ENCODE peak calls at places on chromosomes 16 and 17, in five cellular contexts. N is fibroblast of lung, D is tibial artery, J is fibroblast of the aortic adventitia, B is HFF-Myc. F is an unnamed sample.

GRCh38 chr17:14121952-14122351 is 52.6 kb downstream of the COX10 start:
- DNase-seq in N (no peak), D (no peak), J (no peak), B (no peak), F (no peak)

GRCh38 chr17:53626286-53626685 is 196.4 kb upstream of the KIF2B start:
- DNase-seq in N (peak), D (no peak), J (peak), B (no peak), F (no peak)

GRCh38 chr17:62854026-62854425 is 45.9 kb upstream of the MARCHF10 start:
- DNase-seq in N (no peak), D (no peak), J (no peak), B (peak), F (no peak)

GRCh38 chr16:58426960-58427359 is 34.7 kb downstream of the GINS3 start:
- DNase-seq in N (no peak), D (no peak), J (no peak), B (no peak), F (no peak)

GRCh38 chr16:68563631-68564366 is 24.7 kb downstream of the ZFP90 start:
- DNase-seq in N (peak), D (no peak), J (no peak), B (no peak), F (no peak)

GRCh38 chr17:7004398-7005253 is 7.8 kb upstream of the RNASEK start:
- DNase-seq in N (peak), D (no peak), J (peak), B (peak), F (no peak)

GRCh38 chr17:50514936-50515702 is 6.9 kb downstream of the MYCBPAP start:
- DNase-seq in N (no peak), D (no peak), J (peak), B (no peak), F (no peak)

GRCh38 chr17:75891605-75892555 is 4.9 kb downstream of the TRIM65 start:
- DNase-seq in N (no peak), D (no peak), J (no peak), B (no peak), F (no peak)

DNA sequence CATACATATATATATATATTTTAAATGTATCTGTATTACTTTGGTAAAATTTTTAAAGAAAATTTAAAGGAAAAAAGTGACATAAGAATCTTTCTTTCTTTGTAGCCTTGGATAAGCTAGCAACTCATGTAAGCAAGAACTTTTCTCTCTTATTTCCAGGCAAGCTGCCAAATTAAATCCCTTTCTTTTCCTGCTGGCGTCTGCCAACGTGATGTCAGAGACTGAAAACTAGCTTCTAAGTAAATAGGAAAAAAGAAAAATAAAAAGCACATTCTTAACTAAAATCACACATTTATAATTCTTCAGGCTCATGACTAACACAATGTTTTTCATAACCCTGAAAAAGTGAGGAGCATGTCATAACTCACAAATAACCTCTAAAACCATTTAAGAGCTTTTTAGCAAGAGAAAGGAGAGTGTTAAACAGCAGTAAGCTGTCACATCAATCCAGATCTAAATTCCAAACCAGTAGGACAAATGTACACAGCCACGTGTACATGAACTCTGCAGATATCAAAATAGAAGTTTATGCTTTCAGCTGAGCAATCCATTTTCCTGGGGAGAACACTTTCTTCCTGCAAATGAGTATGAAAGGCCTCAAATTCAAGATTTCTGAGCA is 110.0 kb downstream of the N4BP1 start:
- DNase-seq in N (peak), D (peak), J (peak), B (peak), F (no peak)
- H3K4me3 ChIP-seq in N (no peak), D (no peak), J (no peak), B (no peak), F (no peak)

GRCh38 chr17:48717367-48718161 is 4.8 kb downstream of the PRAC1 start:
- DNase-seq in N (no peak), D (no peak), J (no peak), B (no peak), F (no peak)
- H3K4me3 ChIP-seq in N (no peak), D (no peak), J (no peak), B (no peak), F (no peak)

GRCh38 chr17:78739331-78739853 is 42.7 kb downstream of the CYTH1 start:
- DNase-seq in N (no peak), D (no peak), J (no peak), B (no peak), F (no peak)

GRCh38 chr17:78737332-78737731 is 44.7 kb downstream of the CYTH1 start:
- DNase-seq in N (peak), D (no peak), J (peak), B (no peak), F (no peak)

GRCh38 chr17:78738245-78738644 is 43.8 kb downstream of the CYTH1 start:
- DNase-seq in N (no peak), D (no peak), J (no peak), B (no peak), F (no peak)

GRCh38 chr17:78736526-78737079 is 45.5 kb downstream of the CYTH1 start:
- DNase-seq in N (no peak), D (peak), J (peak), B (no peak), F (peak)

DNA sequence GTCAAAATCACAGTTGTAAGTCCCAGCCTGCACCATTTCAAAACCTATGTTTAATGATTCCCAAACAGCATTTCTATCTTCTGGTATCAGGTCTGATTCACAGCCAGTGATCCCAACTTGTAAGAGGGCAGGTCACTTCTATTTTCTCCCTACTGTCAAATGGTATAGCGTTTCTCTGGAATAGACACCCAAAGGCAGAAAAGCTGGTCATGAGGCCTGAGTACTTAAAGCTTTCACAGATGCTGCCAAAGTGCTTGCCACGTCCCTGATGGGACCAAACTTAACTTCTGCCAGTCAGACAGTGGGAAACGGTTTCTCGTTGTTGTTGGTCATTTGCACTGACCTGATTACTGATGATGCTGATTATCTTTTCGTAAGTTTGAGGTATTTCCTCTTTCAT is 43.4 kb downstream of the CYTH1 start:
- DNase-seq in N (no peak), D (no peak), J (no peak), B (no peak), F (no peak)
- H3K4me3 ChIP-seq in N (no peak), D (no peak), J (no peak), B (no peak), F (no peak)

DNA sequence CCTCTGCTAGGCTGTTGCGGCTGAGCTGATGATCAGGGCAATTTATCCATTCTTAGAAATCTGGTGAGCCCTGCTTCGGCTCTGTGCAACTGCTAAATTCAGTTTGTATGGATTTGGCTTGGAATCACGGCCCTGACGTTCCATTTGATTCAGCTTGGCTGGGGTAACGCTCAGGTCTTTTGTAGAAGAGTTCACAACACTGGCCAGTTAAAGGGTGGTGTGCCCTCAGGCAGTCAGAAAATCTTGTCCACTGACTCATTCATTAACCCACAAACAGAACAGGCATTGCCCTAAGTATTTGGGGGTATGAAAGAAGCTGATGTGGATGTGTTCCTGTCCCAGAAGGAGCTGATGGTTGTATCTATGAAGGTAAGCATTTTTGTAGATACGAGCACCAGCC is 53.9 kb downstream of the GNAO1 start:
- DNase-seq in N (no peak), D (peak), J (no peak), B (no peak), F (no peak)
- H3K4me3 ChIP-seq in N (no peak), D (no peak), J (no peak), B (no peak), F (no peak)

GRCh38 chr16:1407749-1408148 is 6.8 kb downstream of the UNKL start:
- DNase-seq in N (peak), D (no peak), J (peak), B (peak), F (no peak)
- H3K4me3 ChIP-seq in N (peak), D (peak), J (peak), B (peak), F (peak)

GRCh38 chr17:78495634-78496033 is 81.6 kb downstream of the DNAH17 start:
- DNase-seq in N (no peak), D (no peak), J (no peak), B (no peak), F (no peak)
- H3K4me3 ChIP-seq in N (no peak), D (no peak), J (no peak), B (no peak), F (no peak)

F was measured in left lung.